ENCODE peak calls at places on chromosomes 5 and 9, in seven cellular contexts. E is cardiac fibroblast, H is coronary artery, I is transverse colon, G is Caco-2, A is AG04450, S is body of pancreas. P is an unnamed sample.

GRCh38 chr9:19087601-19088000 is 15.1 kb downstream of the HAUS6 start:
- DNase-seq in E (peak), H (no peak), I (no peak), G (no peak), A (peak), S (no peak), P (no peak)

GRCh38 chr9:113868501-113868900 is 7.6 kb upstream of the ZNF618 start:
- DNase-seq in E (peak), H (no peak), I (no peak), G (no peak), A (no peak), S (no peak), P (no peak)

GRCh38 chr9:5643005-5643624 is 14.2 kb downstream of the RIC1 start:
- DNase-seq in E (no peak), H (no peak), I (no peak), G (no peak), A (no peak), S (no peak), P (no peak)

GRCh38 chr5:126681970-126682369 is 81.2 kb downstream of the PHAX start:
- DNase-seq in E (no peak), H (no peak), I (no peak), G (no peak), A (no peak), S (peak), P (no peak)

GRCh38 chr5:76855961-76856360 is 6.1 kb downstream of the S100Z start:
- DNase-seq in E (no peak), H (no peak), I (no peak), G (no peak), A (no peak), S (no peak), P (peak)

GRCh38 chr9:95876595-95876994 is 1.1 kb downstream of the ERCC6L2 start:
- DNase-seq in E (no peak), H (no peak), I (no peak), G (no peak), A (no peak), S (no peak), P (peak)

GRCh38 chr5:126736141-126736540 is 40.8 kb upstream of the LMNB1 start:
- DNase-seq in E (no peak), H (no peak), I (no peak), G (no peak), A (no peak), S (no peak), P (no peak)

GRCh38 chr5:102545175-102545574 is 46.4 kb upstream of the SLCO6A1 start:
- DNase-seq in E (peak), H (no peak), I (no peak), G (peak), A (no peak), S (peak), P (peak)

GRCh38 chr9:90441814-90442213 is 200.8 kb downstream of the DIRAS2 start:
- DNase-seq in E (no peak), H (no peak), I (no peak), G (no peak), A (no peak), S (no peak), P (no peak)

GRCh38 chr9:71647094-71647591 is 121.2 kb downstream of the CEMIP2 start:
- DNase-seq in E (peak), H (no peak), I (peak), G (no peak), A (peak), S (peak), P (peak)

GRCh38 chr9:133955821-133956411 is 36.2 kb downstream of the VAV2 start:
- DNase-seq in E (peak), H (no peak), I (peak), G (no peak), A (no peak), S (peak), P (peak)

GRCh38 chr5:73435640-73436534 is 12.7 kb downstream of the FOXD1 start:
- DNase-seq in E (no peak), H (no peak), I (no peak), G (no peak), A (no peak), S (no peak), P (no peak)

GRCh38 chr5:130627145-130627544 is 537.9 kb downstream of the HINT1 start:
- DNase-seq in E (no peak), H (no peak), I (no peak), G (no peak), A (no peak), S (no peak), P (no peak)

GRCh38 chr5:24141046-24141445 is 503.7 kb downstream of the CDH10 start:
- DNase-seq in E (peak), H (no peak), I (no peak), G (no peak), A (no peak), S (no peak), P (no peak)

GRCh38 chr9:117696141-117696540 is 8.1 kb upstream of the TLR4 start:
- DNase-seq in E (no peak), H (no peak), I (no peak), G (no peak), A (no peak), S (no peak), P (no peak)

GRCh38 chr9:116777116-116777515 is 90.0 kb downstream of the TRIM32 start:
- DNase-seq in E (no peak), H (no peak), I (no peak), G (no peak), A (no peak), S (no peak), P (no peak)

GRCh38 chr5:124963236-124963929 is 216.9 kb upstream of the ZNF608 start:
- DNase-seq in E (peak), H (no peak), I (no peak), G (peak), A (peak), S (no peak), P (no peak)

GRCh38 chr5:171667341-171668096 is 118.1 kb upstream of the SMIM23 start:
- DNase-seq in E (peak), H (no peak), I (no peak), G (no peak), A (peak), S (peak), P (no peak)

GRCh38 chr9:94799578-94800264 is 73.2 kb downstream of the AOPEP start:
- DNase-seq in E (peak), H (no peak), I (no peak), G (no peak), A (no peak), S (no peak), P (no peak)

GRCh38 chr5:41797672-41798071 is 72.6 kb downstream of the OXCT1 start:
- DNase-seq in E (no peak), H (no peak), I (no peak), G (no peak), A (no peak), S (no peak), P (no peak)

GRCh38 chr9:110031511-110032173 is 176.3 kb downstream of the C9orf152 start:
- DNase-seq in E (peak), H (no peak), I (no peak), G (no peak), A (peak), S (no peak), P (no peak)

GRCh38 chr5:172407861-172408260 is 46.5 kb downstream of the SH3PXD2B start:
- DNase-seq in E (peak), H (no peak), I (no peak), G (no peak), A (no peak), S (no peak), P (no peak)

GRCh38 chr5:141883184-141883947 is 5.2 kb upstream of the PCDH1 start:
- DNase-seq in E (peak), H (no peak), I (no peak), G (no peak), A (no peak), S (peak), P (peak)

DNA sequence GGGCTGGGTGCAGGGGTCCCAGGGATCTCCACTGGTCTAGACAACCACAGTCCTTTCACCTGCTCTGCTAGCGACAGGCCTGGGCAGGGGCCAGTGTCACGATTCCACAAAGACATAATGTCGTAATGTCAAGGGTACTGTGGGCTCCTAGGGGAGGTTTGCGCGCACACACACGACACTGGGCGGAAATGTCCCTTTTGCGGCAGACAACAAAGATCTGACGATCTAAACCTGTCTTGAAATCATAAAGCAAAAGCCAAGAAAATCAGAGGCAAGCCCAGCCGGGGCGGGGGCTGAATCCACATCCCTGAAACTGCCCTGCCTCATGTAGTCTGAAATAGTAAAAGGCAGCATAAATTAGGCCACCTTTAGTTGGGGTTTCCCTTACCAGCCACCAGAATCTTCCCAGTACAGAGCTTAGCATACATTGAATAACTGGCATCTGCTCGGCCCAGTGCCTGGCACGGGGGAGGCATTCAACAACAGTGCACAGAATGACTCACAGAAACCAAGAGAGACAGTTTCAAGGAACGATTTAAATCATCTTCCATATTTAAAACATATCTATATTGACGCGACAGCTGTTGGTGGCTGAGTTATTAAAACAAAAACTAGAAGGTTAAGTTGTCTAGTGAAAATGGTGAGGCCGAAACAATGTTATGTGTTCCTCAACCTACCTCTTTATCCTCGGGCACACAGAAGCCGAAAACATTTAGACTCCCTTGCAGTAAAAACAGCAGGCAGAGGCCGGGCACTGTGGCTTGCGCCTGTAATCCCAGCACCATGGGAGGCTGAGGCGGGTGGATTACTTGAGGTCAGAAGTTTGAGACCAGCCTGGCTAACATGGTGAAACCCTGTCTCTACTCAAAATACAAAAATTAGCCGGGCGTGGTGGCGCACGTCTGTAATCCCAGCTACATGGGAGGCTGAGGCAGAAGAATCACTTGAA is 151.0 kb downstream of the MYO10 start:
- DNase-seq in E (no peak), H (no peak), I (no peak), G (no peak), A (no peak), S (no peak), P (peak)
- H3K4me3 ChIP-seq in E (no peak), H (no peak), I (no peak), G (no peak), A (no peak), S (no peak), P (no peak)

DNA sequence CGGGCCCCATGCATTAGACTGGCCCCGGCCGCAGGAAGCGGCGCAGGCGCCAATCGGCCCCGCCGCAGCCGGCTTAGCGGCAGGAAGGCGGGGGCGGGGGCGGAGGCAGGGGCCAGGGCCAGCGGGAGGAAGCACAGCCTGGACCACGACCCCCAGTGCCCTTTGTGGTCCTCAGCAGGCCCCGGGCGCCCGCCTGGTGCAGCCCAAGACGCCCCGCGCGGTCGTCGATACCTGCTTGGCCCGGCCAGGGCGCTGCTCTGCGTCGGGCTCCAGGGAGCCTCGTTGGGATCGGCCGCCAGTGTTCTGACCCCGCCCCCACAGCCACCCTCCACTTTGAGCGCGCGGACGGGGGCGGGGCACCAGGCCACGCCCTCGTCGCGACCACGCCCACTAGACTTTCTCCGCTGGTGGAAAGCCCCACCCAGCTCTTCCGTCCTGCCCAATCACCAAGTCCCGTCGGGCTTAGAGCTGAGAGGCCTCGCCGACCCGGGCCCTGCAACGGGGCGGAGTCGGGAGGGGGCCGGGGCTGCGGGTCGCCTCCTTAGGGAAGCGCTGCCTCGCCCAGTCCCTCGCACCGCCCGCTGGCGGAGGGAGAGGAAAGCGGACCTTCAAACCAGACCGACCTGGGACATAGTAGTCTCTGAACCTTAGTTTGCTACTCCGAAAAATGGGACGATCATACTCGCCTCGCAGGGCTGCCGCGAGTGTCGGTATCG is at the start of gene PDLIM7:
- DNase-seq in E (peak), H (peak), I (peak), G (peak), A (peak), S (peak), P (peak)
- TF ChIP-seq CTCF in E (no peak), H (no peak), I (no peak), G (peak), A (peak), S (peak), P (no peak)

GRCh38 chr9:122226758-122227575 is 1.8 kb downstream of the LHX6 start:
- DNase-seq in E (no peak), H (no peak), I (no peak), G (no peak), A (no peak), S (no peak), P (no peak)
- H3K4me3 ChIP-seq in E (no peak), H (peak), I (no peak), G (no peak), A (no peak), S (no peak), P (no peak)

DNA sequence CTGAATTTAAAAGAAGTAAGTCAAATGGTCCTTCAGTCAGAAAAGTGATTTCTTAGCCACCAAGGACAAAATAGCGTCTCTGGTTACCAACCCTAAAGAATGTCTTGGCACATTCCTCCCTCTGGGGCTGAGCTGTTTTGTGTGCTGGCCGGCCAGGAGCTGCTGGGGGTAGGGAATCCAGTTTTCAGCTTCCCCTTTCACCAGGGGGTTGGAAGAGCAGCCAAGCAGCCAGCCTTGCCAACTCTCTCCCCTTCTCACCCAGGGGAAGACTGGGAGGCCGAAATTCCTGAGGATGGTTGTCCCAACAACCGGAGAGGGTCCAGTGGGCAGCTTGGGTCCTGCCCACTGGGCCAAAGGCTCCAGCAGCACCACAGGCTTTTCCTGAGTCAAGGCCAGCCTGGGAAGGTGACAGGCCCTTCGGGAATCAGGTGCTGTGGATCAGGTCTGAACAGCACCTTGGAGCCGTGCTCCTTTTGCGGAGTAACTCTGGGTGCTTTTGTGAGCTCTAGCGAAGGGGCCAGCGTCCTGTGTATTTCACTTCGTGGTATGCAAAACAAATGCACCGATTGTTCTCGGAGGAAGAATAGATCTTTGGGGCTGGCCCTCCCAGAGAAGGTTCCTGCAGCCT is 4.2 kb downstream of the WWC1 start:
- DNase-seq in E (peak), H (no peak), I (no peak), G (peak), A (peak), S (peak), P (no peak)
- TF ChIP-seq CTCF in E (peak), H (no peak), I (no peak), G (peak), A (peak), S (peak), P (no peak)

DNA sequence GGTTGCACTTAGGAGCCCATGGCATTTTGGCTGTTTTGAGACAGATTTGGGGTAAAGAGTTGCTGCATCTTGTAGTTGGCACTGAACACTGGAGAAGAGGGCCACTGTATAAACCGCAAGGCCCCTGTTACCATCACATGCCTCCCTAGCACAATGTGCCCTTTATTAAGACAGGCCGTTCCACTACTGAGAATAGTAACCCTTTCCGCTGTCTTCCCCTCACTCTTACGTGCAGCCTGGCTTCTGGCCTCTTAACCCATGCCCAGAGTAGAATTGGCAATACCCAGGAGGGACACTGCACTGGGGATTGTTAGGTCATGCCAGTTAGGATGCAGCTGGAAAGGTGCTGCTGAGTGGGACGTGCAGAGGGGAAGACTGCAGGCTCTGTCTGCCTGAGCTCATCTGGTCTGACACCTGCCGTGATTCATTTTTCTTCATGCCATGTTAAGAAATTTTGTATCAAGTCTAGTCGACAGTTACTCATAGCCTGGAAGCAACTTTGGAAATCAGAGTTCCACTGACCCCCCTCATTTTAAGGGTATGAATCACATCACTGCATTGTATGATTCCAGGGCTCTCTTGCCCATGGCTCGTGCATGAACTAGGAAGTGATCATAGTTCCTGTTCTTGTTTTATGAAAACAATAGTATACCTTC is 146.9 kb upstream of the DMRT1 start:
- DNase-seq in E (peak), H (no peak), I (no peak), G (no peak), A (peak), S (no peak), P (no peak)
- H3K4me3 ChIP-seq in E (no peak), H (peak), I (no peak), G (no peak), A (peak), S (no peak), P (no peak)

GRCh38 chr5:176700239-176700847 is 53.1 kb downstream of the TSPAN17 start:
- DNase-seq in E (no peak), H (no peak), I (no peak), G (no peak), A (no peak), S (no peak), P (no peak)
- TF ChIP-seq CTCF in E (peak), H (no peak), I (no peak), G (peak), A (peak), S (no peak), P (peak)

GRCh38 chr5:58579781-58580180 is 3.1 kb upstream of the RAB3C start:
- DNase-seq in E (no peak), H (no peak), I (no peak), G (no peak), A (no peak), S (no peak), P (no peak)

GRCh38 chr5:58582004-58582403 is 871 bp upstream of the RAB3C start:
- DNase-seq in E (no peak), H (no peak), I (no peak), G (no peak), A (no peak), S (peak), P (no peak)

DNA sequence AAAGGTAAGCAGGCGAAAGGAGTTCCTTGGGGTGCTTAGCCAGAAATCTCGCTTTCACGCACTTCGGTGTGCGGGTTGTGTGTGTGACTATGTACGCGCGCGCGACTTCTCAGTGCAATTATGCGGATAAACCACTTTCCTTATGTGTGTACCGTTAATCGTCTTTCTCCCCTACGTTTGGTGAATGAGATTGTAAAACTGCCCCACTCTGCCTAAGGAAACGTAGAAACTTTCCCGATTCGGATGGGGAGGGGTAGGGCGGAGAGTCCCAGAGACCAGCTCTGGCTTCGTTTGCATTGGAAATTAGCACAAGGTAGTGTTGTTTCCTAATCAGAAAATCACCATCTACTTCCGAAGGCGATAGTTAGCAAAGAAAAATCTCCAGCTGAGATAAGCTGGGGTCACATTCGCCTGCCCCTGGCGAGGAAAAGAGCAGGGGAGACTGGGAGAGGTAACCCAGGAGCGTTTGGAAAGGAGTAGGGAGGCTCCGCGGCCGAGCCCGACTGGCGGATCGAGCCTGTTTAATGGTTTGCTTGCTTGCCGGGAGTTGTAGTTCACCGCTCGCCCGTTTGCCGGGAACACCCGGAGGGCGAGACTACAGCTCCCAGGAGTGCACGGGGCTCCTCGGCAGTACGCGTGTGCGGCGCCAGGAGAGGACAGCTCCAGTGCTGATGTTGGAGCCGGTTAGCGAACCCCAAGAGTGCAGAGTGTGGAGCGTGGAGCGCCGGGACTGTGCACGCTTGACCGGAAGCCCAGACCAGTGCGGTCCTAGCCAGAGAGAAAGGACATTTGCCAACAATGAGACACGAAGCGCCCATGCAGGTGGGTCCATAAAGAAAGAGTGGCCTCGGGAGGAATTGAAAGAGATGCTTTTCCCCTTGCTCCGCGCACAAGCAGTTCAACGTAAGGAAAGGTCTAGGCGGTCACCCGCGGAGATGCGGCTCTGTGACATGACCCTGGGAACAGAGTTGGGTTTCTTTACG is at the start of gene RAB3C:
- DNase-seq in E (peak), H (peak), I (peak), G (peak), A (peak), S (peak), P (peak)
- H3K4me3 ChIP-seq in E (peak), H (peak), I (peak), G (peak), A (peak), S (peak), P (peak)